ENCODE peak calls at places on chromosome 4, in nine cellular contexts. One of them, this sample, is unnamed.

GRCh38 chr4:152937535-152938236 is 1.6 kb downstream of the FHDC1 start:
- DNase-seq in NCI-H345: peak
- DNase-seq in EH: peak
- DNase-seq in Kasumi-1: no peak
- DNase-seq in astrocyte of the spinal cord: peak
- DNase-seq in NCI-H1417: peak
- DNase-seq in astrocyte: peak
- DNase-seq in iris pigment epithelial cell: peak
- DNase-seq in effector CD4-positive, alpha-beta T cell: no peak
- DNase-seq in this sample: peak

GRCh38 chr4:7714176-7714575 is 225.5 kb downstream of the AFAP1 start:
- DNase-seq in NCI-H345: no peak
- DNase-seq in EH: no peak
- DNase-seq in Kasumi-1: no peak
- DNase-seq in astrocyte of the spinal cord: no peak
- DNase-seq in NCI-H1417: no peak
- DNase-seq in astrocyte: no peak
- DNase-seq in iris pigment epithelial cell: no peak
- DNase-seq in effector CD4-positive, alpha-beta T cell: no peak
- DNase-seq in this sample: no peak

GRCh38 chr4:187128971-187129370 is 405.3 kb upstream of the FAT1 start:
- DNase-seq in NCI-H345: no peak
- DNase-seq in EH: peak
- DNase-seq in Kasumi-1: no peak
- DNase-seq in astrocyte of the spinal cord: peak
- DNase-seq in NCI-H1417: no peak
- DNase-seq in astrocyte: peak
- DNase-seq in iris pigment epithelial cell: peak
- DNase-seq in effector CD4-positive, alpha-beta T cell: no peak
- DNase-seq in this sample: no peak

GRCh38 chr4:11367371-11367770 is 61.3 kb downstream of the HS3ST1 start:
- DNase-seq in NCI-H345: peak
- DNase-seq in EH: no peak
- DNase-seq in Kasumi-1: no peak
- DNase-seq in astrocyte of the spinal cord: peak
- DNase-seq in NCI-H1417: peak
- DNase-seq in astrocyte: peak
- DNase-seq in iris pigment epithelial cell: peak
- DNase-seq in effector CD4-positive, alpha-beta T cell: no peak
- DNase-seq in this sample: no peak

GRCh38 chr4:73142995-73143547 is 73.6 kb upstream of the COX18 start:
- DNase-seq in NCI-H345: no peak
- DNase-seq in EH: no peak
- DNase-seq in Kasumi-1: no peak
- DNase-seq in astrocyte of the spinal cord: no peak
- DNase-seq in NCI-H1417: no peak
- DNase-seq in astrocyte: no peak
- DNase-seq in iris pigment epithelial cell: no peak
- DNase-seq in effector CD4-positive, alpha-beta T cell: no peak
- DNase-seq in this sample: no peak

GRCh38 chr4:74473155-74473811 is 28.3 kb downstream of the AREG start:
- DNase-seq in NCI-H345: no peak
- DNase-seq in EH: peak
- DNase-seq in Kasumi-1: no peak
- DNase-seq in astrocyte of the spinal cord: peak
- DNase-seq in NCI-H1417: no peak
- DNase-seq in astrocyte: peak
- DNase-seq in iris pigment epithelial cell: peak
- DNase-seq in effector CD4-positive, alpha-beta T cell: no peak
- DNase-seq in this sample: no peak

GRCh38 chr4:47926667-47927258 is 12.4 kb upstream of the NFXL1 start:
- DNase-seq in NCI-H345: peak
- DNase-seq in EH: peak
- DNase-seq in Kasumi-1: peak
- DNase-seq in astrocyte of the spinal cord: peak
- DNase-seq in NCI-H1417: peak
- DNase-seq in astrocyte: peak
- DNase-seq in iris pigment epithelial cell: peak
- DNase-seq in effector CD4-positive, alpha-beta T cell: peak
- DNase-seq in this sample: peak

GRCh38 chr4:77586953-77587383 is 18.7 kb upstream of the CXCL13 start:
- DNase-seq in NCI-H345: no peak
- DNase-seq in EH: no peak
- DNase-seq in Kasumi-1: peak
- DNase-seq in astrocyte of the spinal cord: no peak
- DNase-seq in NCI-H1417: no peak
- DNase-seq in astrocyte: peak
- DNase-seq in iris pigment epithelial cell: peak
- DNase-seq in effector CD4-positive, alpha-beta T cell: no peak
- DNase-seq in this sample: no peak

GRCh38 chr4:28966982-28967381 is 1753.2 kb upstream of the PCDH7 start:
- DNase-seq in NCI-H345: no peak
- DNase-seq in EH: peak
- DNase-seq in Kasumi-1: no peak
- DNase-seq in astrocyte of the spinal cord: peak
- DNase-seq in NCI-H1417: no peak
- DNase-seq in astrocyte: peak
- DNase-seq in iris pigment epithelial cell: peak
- DNase-seq in effector CD4-positive, alpha-beta T cell: no peak
- DNase-seq in this sample: no peak

GRCh38 chr4:29066856-29067255 is 1653.3 kb upstream of the PCDH7 start:
- DNase-seq in NCI-H345: no peak
- DNase-seq in EH: peak
- DNase-seq in Kasumi-1: no peak
- DNase-seq in astrocyte of the spinal cord: no peak
- DNase-seq in NCI-H1417: no peak
- DNase-seq in astrocyte: peak
- DNase-seq in iris pigment epithelial cell: no peak
- DNase-seq in effector CD4-positive, alpha-beta T cell: no peak
- DNase-seq in this sample: no peak

This sample was measured in ecto neural progenitor cell.